ENCODE peak calls at places on chromosomes 6 and 20, in seven cellular contexts. T is stomach, C is astrocyte of the cerebellum, G is glutamatergic neuron, L is endothelial cell of umbilical vein, D is Panc1, P is neural crest cell. V is an unnamed sample.

GRCh38 chr20:50111120-50111828 is 1.7 kb downstream of the UBE2V1 start:
- DNase-seq in T (no peak), L (no peak), D (no peak), C (peak; percentile 26), G (no peak), P (no peak), V (no peak)

GRCh38 chr6:169271158-169271936 is 17.7 kb upstream of the THBS2 start:
- DNase-seq in T (no peak), G (no peak), L (no peak), C (no peak), P (no peak), D (no peak), V (no peak)

GRCh38 chr6:133052465-133052864 is 188.7 kb upstream of the EYA4 start:
- DNase-seq in P (no peak), D (no peak), C (no peak), L (no peak), T (no peak), G (no peak), V (no peak)

GRCh38 chr20:44537993-44538392 is 16.1 kb upstream of the SERINC3 start:
- DNase-seq in T (no peak), C (no peak), P (no peak), L (no peak), G (no peak), D (no peak), V (no peak)

GRCh38 chr20:34978092-34978744 is 22.6 kb downstream of the MYH7B start:
- DNase-seq in C (no peak), P (no peak), G (no peak), T (no peak), L (no peak), D (no peak), V (no peak)

GRCh38 chr6:88179692-88180091 is 13.5 kb upstream of the CNR1 start:
- DNase-seq in T (no peak), P (no peak), C (no peak), D (no peak), G (no peak), L (no peak), V (no peak)

GRCh38 chr6:11160199-11160598 is 48.7 kb upstream of the ERVFRD-1 start:
- DNase-seq in L (no peak), G (no peak), T (no peak), D (no peak), C (no peak), P (no peak), V (no peak)

GRCh38 chr20:62123450-62124118 is 1.3 kb downstream of the LSM14B start:
- DNase-seq in C (no peak), G (no peak), T (no peak), L (peak; percentile 28), P (no peak), D (no peak), V (no peak)

GRCh38 chr6:12947191-12947795 is 230.7 kb downstream of the PHACTR1 start:
- DNase-seq in C (no peak), G (no peak), P (no peak), L (peak; percentile 60), D (no peak), T (no peak), V (no peak)

GRCh38 chr20:3168829-3169590 is 4.3 kb downstream of the LZTS3 start:
- DNase-seq in P (no peak), L (no peak), C (no peak), D (no peak), T (no peak), G (no peak), V (no peak)

GRCh38 chr6:84197708-84198107 is 29.7 kb downstream of the CEP162 start:
- DNase-seq in T (no peak), L (peak; percentile 21), P (no peak), C (no peak), D (no peak), G (no peak), V (no peak)

GRCh38 chr6:145836767-145837166 is 22.2 kb upstream of the FBXO30 start:
- DNase-seq in T (no peak), P (no peak), D (no peak), L (no peak), C (no peak), G (no peak), V (no peak)

GRCh38 chr6:3608159-3608558 is 143.4 kb downstream of the PXDC1 start:
- DNase-seq in T (no peak), D (no peak), L (no peak), G (no peak), C (no peak), P (no peak), V (no peak)

GRCh38 chr6:128265706-128266105 is 254.7 kb downstream of the PTPRK start:
- DNase-seq in C (no peak), D (no peak), P (no peak), G (no peak), L (no peak), T (no peak), V (no peak)

GRCh38 chr6:128271011-128271410 is 249.4 kb downstream of the PTPRK start:
- DNase-seq in T (peak; percentile 41), D (no peak), C (no peak), P (no peak), G (no peak), L (no peak), V (no peak)

GRCh38 chr6:128271527-128271926 is 248.9 kb downstream of the PTPRK start:
- DNase-seq in P (no peak), G (no peak), D (no peak), L (no peak), T (no peak), C (no peak), V (no peak)

GRCh38 chr6:128266946-128267345 is 253.5 kb downstream of the PTPRK start:
- DNase-seq in L (no peak), P (no peak), G (no peak), T (no peak), C (no peak), D (no peak), V (no peak)
- TF ChIP-seq CTCF in L (no peak), P (no peak), G (no peak), T (no peak), C (no peak), D (no peak), V (no peak)

DNA sequence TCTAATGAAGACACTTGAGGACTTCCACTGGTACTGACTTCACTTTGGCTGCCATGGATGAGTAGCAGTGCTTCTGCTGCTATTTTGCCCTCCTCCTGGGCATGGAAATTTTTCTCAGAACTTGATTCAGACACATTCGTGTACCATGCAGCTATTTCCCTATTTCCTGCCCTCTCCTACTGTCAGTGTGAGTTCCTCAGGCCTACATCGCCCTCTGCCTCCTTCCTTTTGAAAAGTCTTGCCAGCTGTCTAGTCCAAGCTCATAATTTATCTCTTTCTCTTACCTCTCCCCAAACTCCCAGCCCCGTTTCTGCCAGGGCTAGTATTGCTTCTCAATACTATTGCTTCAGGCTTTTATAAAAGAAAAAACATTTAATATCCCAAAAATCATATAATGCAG is 470.2 kb downstream of the ADGRB3 start:
- DNase-seq in D (no peak), C (no peak), G (no peak), L (no peak), T (no peak), P (no peak), V (no peak)
- TF ChIP-seq CTCF in D (peak; percentile 11), C (no peak), G (no peak), L (no peak), T (no peak), P (no peak), V (peak; percentile 33)

GRCh38 chr20:51733070-51733469 is 35.1 kb downstream of the ATP9A start:
- DNase-seq in T (no peak), L (no peak), C (no peak), D (no peak), P (no peak), G (no peak), V (no peak)
- TF ChIP-seq CTCF in T (no peak), L (no peak), C (no peak), D (no peak), P (no peak), G (no peak), V (no peak)

DNA sequence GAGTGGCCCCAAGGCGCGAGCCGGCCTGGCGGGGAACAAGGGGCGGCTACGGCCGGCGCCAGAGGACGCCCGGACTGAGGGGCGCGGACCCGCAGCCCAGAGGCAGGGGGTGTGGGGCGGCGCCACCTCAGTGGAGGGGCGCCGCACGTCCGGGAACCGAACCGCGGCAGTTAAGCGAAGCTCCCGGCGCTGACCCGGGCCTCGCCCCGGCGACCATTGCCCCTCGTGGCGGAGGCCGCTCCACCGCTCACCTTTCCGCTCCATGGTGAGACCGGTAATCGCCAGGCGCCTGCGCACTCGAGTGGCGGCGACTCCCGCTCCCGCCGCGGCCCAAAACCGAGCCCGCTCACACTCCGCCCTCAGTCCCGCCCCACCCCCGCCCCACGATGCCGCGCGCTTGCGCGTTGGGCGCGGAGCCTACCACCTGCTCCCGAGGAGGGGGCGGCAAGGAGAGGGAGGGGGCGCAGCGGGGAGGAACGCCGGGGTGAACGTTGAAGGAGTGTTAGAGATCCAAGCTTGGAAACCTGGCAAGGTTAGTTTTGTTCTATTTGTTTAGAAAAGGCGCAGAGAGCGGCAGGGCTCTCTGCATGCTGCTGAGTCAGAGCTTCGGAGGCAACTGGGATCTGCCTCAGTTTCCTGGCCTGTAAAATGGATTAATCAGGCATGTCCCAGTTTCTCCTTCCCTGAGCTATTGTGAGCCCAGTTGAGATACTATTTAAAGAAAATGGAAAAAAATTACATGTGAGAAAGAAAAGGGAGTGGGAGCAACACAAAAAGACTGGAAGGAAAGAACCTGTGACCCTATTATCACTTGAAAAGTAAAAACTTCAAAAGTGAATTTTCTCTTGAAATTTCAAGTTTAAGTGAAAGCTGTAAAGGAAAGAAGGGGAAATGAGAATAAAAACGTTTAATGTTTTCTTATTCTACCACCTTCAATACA is at the start of gene SRPK1:
- DNase-seq in C (peak; percentile 47), P (peak; percentile 76), L (peak; percentile 87), G (peak; percentile 92), D (peak; percentile 43), T (peak; percentile 93), V (peak; percentile 93)
- TF ChIP-seq CTCF in C (no peak), P (no peak), L (no peak), G (no peak), D (no peak), T (no peak), V (no peak)

GRCh38 chr6:34189806-34190503 is 44.1 kb upstream of the GRM4 start:
- DNase-seq in T (no peak), D (no peak), P (no peak), L (no peak), C (no peak), G (no peak), V (peak; percentile 78)
- TF ChIP-seq CTCF in T (no peak), D (no peak), P (no peak), L (no peak), C (no peak), G (no peak), V (no peak)

GRCh38 chr6:100370265-100370664 is 94.5 kb downstream of the SIM1 start:
- DNase-seq in L (no peak), D (no peak), P (no peak), C (no peak), T (no peak), G (no peak), V (no peak)
- TF ChIP-seq CTCF in L (no peak), D (peak; percentile 29), P (peak; percentile 30), C (peak; percentile 8), T (no peak), G (no peak), V (peak; percentile 63)

GRCh38 chr20:19901226-19901625 is 115.9 kb upstream of the NAA20 start:
- DNase-seq in C (no peak), D (no peak), G (no peak), P (no peak), L (no peak), T (no peak), V (no peak)
- TF ChIP-seq CTCF in C (no peak), D (no peak), G (no peak), P (no peak), L (no peak), T (no peak), V (no peak)

V was measured in chondrocyte.